ENCODE peak calls at places on chromosome 1, in five cellular contexts. Q is gastrocnemius medialis, N is type B pancreatic cell, A is foreskin fibroblast, P is choroid plexus epithelial cell. E is an unnamed sample.

GRCh38 chr1:217465102-217465501 is 165.8 kb downstream of the GPATCH2 start:
- DNase-seq in Q (no peak), N (no peak), A (no peak), P (no peak), E (no peak)

GRCh38 chr1:15064217-15064929 is 89.2 kb upstream of the TMEM51 start:
- DNase-seq in Q (no peak), N (no peak), A (no peak), P (no peak), E (no peak)

GRCh38 chr1:55988963-55989452 is 590.4 kb downstream of the PLPP3 start:
- DNase-seq in Q (no peak), N (no peak), A (no peak), P (no peak), E (no peak)

GRCh38 chr1:27430903-27431653 is 38.7 kb downstream of the GPR3 start:
- DNase-seq in Q (peak; percentile 31), N (no peak), A (no peak), P (peak; percentile 53), E (no peak)

GRCh38 chr1:234691567-234691966 is 81.6 kb upstream of the IRF2BP2 start:
- DNase-seq in Q (no peak), N (no peak), A (no peak), P (peak; percentile 52), E (no peak)

GRCh38 chr1:234611799-234612351 is 1.9 kb upstream of the IRF2BP2 start:
- DNase-seq in Q (no peak), N (no peak), A (no peak), P (no peak), E (no peak)

GRCh38 chr1:24795236-24795635 is 50.0 kb downstream of the CLIC4 start:
- DNase-seq in Q (no peak), N (no peak), A (no peak), P (peak; percentile 56), E (no peak)

GRCh38 chr1:201999625-202000238 is 10.7 kb upstream of the ELF3 start:
- DNase-seq in Q (no peak), N (no peak), A (peak; percentile 8), P (peak; percentile 72), E (no peak)

GRCh38 chr1:93629101-93630059 is 52.3 kb downstream of the BCAR3 start:
- DNase-seq in Q (peak; percentile 62), N (no peak), A (peak; percentile 65), P (peak; percentile 93), E (no peak)

GRCh38 chr1:3736131-3736561 is 16.1 kb upstream of the CCDC27 start:
- DNase-seq in Q (no peak), N (no peak), A (no peak), P (no peak), E (no peak)

GRCh38 chr1:210464519-210465039 is 135.9 kb downstream of the HHAT start:
- DNase-seq in Q (no peak), N (no peak), A (no peak), P (no peak), E (no peak)

GRCh38 chr1:3775248-3775497 is 2.6 kb downstream of the SMIM1 start:
- DNase-seq in Q (no peak), N (no peak), A (no peak), P (no peak), E (no peak)

GRCh38 chr1:101967871-101968270 is 28.9 kb downstream of the OLFM3 start:
- DNase-seq in Q (no peak), N (no peak), A (no peak), P (no peak), E (no peak)

GRCh38 chr1:18913065-18913502 is 10.7 kb upstream of the ALDH4A1 start:
- DNase-seq in Q (peak; percentile 56), N (no peak), A (peak; percentile 81), P (peak; percentile 83), E (no peak)

GRCh38 chr1:16181887-16182719 is 26.2 kb upstream of the EPHA2 start:
- DNase-seq in Q (peak; percentile 75), N (no peak), A (peak; percentile 91), P (peak; percentile 95), E (peak; percentile 55)

GRCh38 chr1:160550572-160551034 is 27.5 kb upstream of the SLAMF6 start:
- DNase-seq in Q (no peak), N (no peak), A (no peak), P (no peak), E (no peak)

DNA sequence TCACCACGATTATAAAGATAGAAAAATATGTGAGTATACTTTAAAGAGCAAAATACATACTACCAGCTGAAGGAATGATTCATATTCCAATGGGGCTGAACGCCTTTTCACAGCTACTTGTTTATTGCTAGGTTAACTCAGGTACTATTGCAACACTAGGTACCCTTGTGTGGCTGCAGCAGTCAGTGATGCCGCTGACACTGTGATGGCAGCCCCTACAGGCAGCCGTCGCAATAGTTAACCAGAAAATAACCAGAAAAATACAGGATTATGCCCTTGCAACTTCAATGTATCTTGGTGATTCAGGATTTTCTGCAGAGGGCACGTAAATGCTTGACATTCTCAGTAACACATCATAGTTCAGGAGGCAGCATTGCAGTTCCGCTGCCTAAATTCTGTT is 1.6 kb upstream of the MARK1 start:
- DNase-seq in Q (no peak), N (no peak), A (no peak), P (no peak), E (no peak)
- TF ChIP-seq CTCF in Q (no peak), N (peak; percentile 66), A (no peak), P (peak; percentile 27), E (no peak)

GRCh38 chr1:50417946-50418599 is 5.2 kb downstream of the DMRTA2 start:
- DNase-seq in Q (no peak), N (peak; percentile 67), A (no peak), P (no peak), E (no peak)

GRCh38 chr1:50419907-50420248 is 3.4 kb downstream of the DMRTA2 start:
- DNase-seq in Q (no peak), N (no peak), A (no peak), P (no peak), E (no peak)

GRCh38 chr1:50420283-50420682 is 3.0 kb downstream of the DMRTA2 start:
- DNase-seq in Q (no peak), N (no peak), A (no peak), P (no peak), E (no peak)

GRCh38 chr1:50418600-50419109 is 4.6 kb downstream of the DMRTA2 start:
- DNase-seq in Q (no peak), N (peak; percentile 66), A (no peak), P (no peak), E (no peak)

GRCh38 chr1:50419192-50419906 is 3.9 kb downstream of the DMRTA2 start:
- DNase-seq in Q (no peak), N (peak; percentile 74), A (no peak), P (no peak), E (no peak)
- TF ChIP-seq CTCF in Q (no peak), N (peak; percentile 70), A (peak; percentile 7), P (peak; percentile 3), E (peak; percentile 24)

DNA sequence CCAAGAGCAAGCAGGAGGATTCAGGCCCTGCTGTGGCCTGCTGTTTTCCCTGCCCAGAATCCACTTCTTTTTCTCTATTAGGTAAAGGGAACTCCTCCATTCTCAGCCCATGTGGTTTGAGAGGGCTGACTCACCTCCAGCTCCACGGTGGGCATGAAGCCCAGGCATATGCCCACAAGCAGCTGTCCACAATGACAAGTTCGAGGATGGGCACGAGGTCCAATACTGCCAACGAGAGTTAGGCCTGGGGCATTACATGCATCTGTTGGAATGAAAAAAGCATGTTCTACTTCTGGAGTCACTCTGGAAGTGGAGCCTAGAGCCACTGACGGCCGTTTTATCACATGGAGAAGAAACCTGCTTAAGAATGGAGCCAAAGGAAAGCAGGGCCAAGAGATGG is 20.1 kb downstream of the TSPAN2 start:
- DNase-seq in Q (no peak), N (no peak), A (no peak), P (no peak), E (peak; percentile 64)
- TF ChIP-seq CTCF in Q (no peak), N (no peak), A (no peak), P (no peak), E (no peak)

GRCh38 chr1:116529681-116530080 is 41.1 kb downstream of the CD58 start:
- DNase-seq in Q (no peak), N (no peak), A (no peak), P (no peak), E (no peak)

GRCh38 chr1:116534014-116534739 is 36.6 kb downstream of the CD58 start:
- DNase-seq in Q (no peak), N (no peak), A (no peak), P (no peak), E (no peak)

GRCh38 chr1:116532698-116533424 is 38.0 kb downstream of the CD58 start:
- DNase-seq in Q (no peak), N (no peak), A (no peak), P (no peak), E (no peak)

GRCh38 chr1:116533425-116533820 is 37.4 kb downstream of the CD58 start:
- DNase-seq in Q (no peak), N (no peak), A (no peak), P (no peak), E (no peak)

DNA sequence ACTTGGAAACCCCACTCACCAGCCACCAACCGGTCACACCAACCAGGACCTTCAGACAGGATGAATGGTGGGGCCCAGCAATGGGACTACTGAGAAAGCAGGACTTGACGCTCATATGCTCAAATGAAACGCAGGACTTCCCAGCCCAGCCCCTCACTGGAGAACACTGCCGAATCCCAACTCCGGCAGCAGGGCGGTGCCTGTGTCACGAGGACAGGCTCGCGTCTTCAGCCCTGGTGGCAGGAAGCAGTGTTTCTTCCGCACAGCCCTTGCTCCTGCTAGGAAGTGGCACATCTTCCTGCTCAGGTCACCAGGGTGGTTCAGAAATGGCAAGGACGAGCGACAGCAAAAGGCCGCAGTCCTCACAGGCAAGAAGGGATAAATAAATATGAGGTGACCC is 38.9 kb downstream of the CD58 start:
- DNase-seq in Q (no peak), N (no peak), A (no peak), P (no peak), E (no peak)
- TF ChIP-seq CTCF in Q (no peak), N (no peak), A (no peak), P (no peak), E (no peak)